ENCODE peak calls at places on chromosome 15, in nine cellular contexts. B is EL, L is endothelial cell, G is H7, X is MM.1S, K is endothelial cell of umbilical vein, U is ureter, O is C1 segment of cervical spinal cord, T is A549. A is an unnamed sample.

GRCh38 chr15:101099183-101099582 is 152.7 kb downstream of the CHSY1 start:
- DNase-seq in B (no peak), L (no peak), G (no peak), X (no peak), K (no peak), U (no peak), O (no peak), T (no peak), A (no peak)

GRCh38 chr15:58551084-58551763 is 119.4 kb downstream of the LIPC start:
- DNase-seq in B (no peak), L (no peak), G (no peak), X (no peak), K (no peak), U (peak; percentile 37), O (no peak), T (no peak), A (no peak)

GRCh38 chr15:99682455-99682854 is 50.8 kb downstream of the LYSMD4 start:
- DNase-seq in B (peak; percentile 82), L (no peak), G (no peak), X (no peak), K (peak; percentile 94), U (no peak), O (no peak), T (peak; percentile 19), A (no peak)

GRCh38 chr15:40298216-40298935 is 9.4 kb downstream of the PLCB2 start:
- DNase-seq in B (no peak), L (no peak), G (no peak), X (no peak), K (no peak), U (no peak), O (no peak), T (no peak), A (no peak)

GRCh38 chr15:78396186-78396814 is 41.7 kb upstream of the IREB2 start:
- DNase-seq in B (no peak), L (no peak), G (no peak), X (no peak), K (no peak), U (no peak), O (no peak), T (no peak), A (no peak)

GRCh38 chr15:42037650-42038049 is 16.8 kb upstream of the PLA2G4E start:
- DNase-seq in B (no peak), L (no peak), G (no peak), X (no peak), K (no peak), U (peak; percentile 76), O (no peak), T (no peak), A (no peak)

GRCh38 chr15:47473857-47474256 is 243.4 kb upstream of the SEMA6D start:
- DNase-seq in B (no peak), L (no peak), G (no peak), X (no peak), K (peak; percentile 91), U (no peak), O (no peak), T (no peak), A (no peak)

GRCh38 chr15:71186971-71187960 is 72.0 kb downstream of the THSD4 start:
- DNase-seq in B (no peak), L (no peak), G (no peak), X (no peak), K (no peak), U (no peak), O (no peak), T (no peak), A (no peak)

GRCh38 chr15:88572030-88572333 is 25.5 kb upstream of the DET1 start:
- DNase-seq in B (no peak), L (no peak), G (no peak), X (no peak), K (no peak), U (no peak), O (no peak), T (no peak), A (no peak)

GRCh38 chr15:60351066-60351465 is 46.7 kb downstream of the ANXA2 start:
- DNase-seq in B (no peak), L (no peak), G (no peak), X (no peak), K (no peak), U (no peak), O (no peak), T (peak; percentile 28), A (no peak)

GRCh38 chr15:64600794-64601193 is 140.4 kb downstream of the ZNF609 start:
- DNase-seq in B (no peak), L (no peak), G (no peak), X (no peak), K (no peak), U (no peak), O (no peak), T (no peak), A (no peak)

GRCh38 chr15:89167267-89168176 is 53.9 kb downstream of the RLBP1 start:
- DNase-seq in B (peak; percentile 70), L (no peak), G (no peak), X (peak; percentile 80), K (peak; percentile 92), U (no peak), O (no peak), T (peak; percentile 44), A (no peak)

GRCh38 chr15:77418341-77419049 is 1.4 kb downstream of the PEAK1 start:
- DNase-seq in B (peak; percentile 70), L (no peak), G (no peak), X (no peak), K (peak; percentile 63), U (no peak), O (peak; percentile 9), T (peak; percentile 6), A (no peak)

GRCh38 chr15:69794643-69795461 is 302.9 kb downstream of the TLE3 start:
- DNase-seq in B (peak; percentile 79), L (no peak), G (peak; percentile 57), X (no peak), K (no peak), U (no peak), O (no peak), T (no peak), A (no peak)

GRCh38 chr15:34314491-34314890 is 23.1 kb downstream of the SLC12A6 start:
- DNase-seq in B (no peak), L (no peak), G (no peak), X (no peak), K (no peak), U (no peak), O (no peak), T (no peak), A (no peak)

GRCh38 chr15:55991841-55992768 is 1.3 kb downstream of the NEDD4 start:
- DNase-seq in B (peak; percentile 8), L (no peak), G (no peak), X (no peak), K (peak; percentile 67), U (no peak), O (no peak), T (no peak), A (no peak)

GRCh38 chr15:72220678-72221077 is 10.3 kb downstream of the PKM start:
- DNase-seq in B (no peak), L (no peak), G (no peak), X (no peak), K (no peak), U (no peak), O (no peak), T (no peak), A (no peak)

GRCh38 chr15:75200765-75201608 is 695 bp upstream of the C15orf39 start:
- DNase-seq in B (peak; percentile 28), L (no peak), G (peak; percentile 89), X (peak; percentile 56), K (peak; percentile 66), U (peak; percentile 79), O (no peak), T (no peak), A (no peak)